ENCODE peak calls at places on chromosomes 12 and 14, in nine cellular contexts. P, K, A, E, H, V, C, U and F are unnamed samples.

GRCh38 chr12:131415781-131416180 is 295.1 kb upstream of the SFSWAP start:
- DNase-seq in H (no peak), K (peak), E (no peak), V (no peak), C (no peak), A (no peak), P (no peak), U (no peak), F (no peak)

GRCh38 chr12:40946612-40947194 is 241.4 kb upstream of the PDZRN4 start:
- DNase-seq in U (no peak), E (no peak), K (peak), P (no peak), V (no peak), H (no peak), C (peak), A (peak), F (peak)

GRCh38 chr12:4956054-4956453 is 46.3 kb downstream of the KCNA1 start:
- DNase-seq in U (no peak), A (no peak), P (no peak), K (no peak), H (no peak), V (no peak), C (no peak), E (no peak), F (no peak)

GRCh38 chr14:85195872-85196477 is 334.0 kb upstream of the FLRT2 start:
- DNase-seq in H (no peak), C (no peak), P (no peak), E (no peak), K (peak), V (no peak), U (no peak), A (no peak), F (no peak)

GRCh38 chr14:75646762-75647161 is 13.9 kb downstream of the ERG28 start:
- DNase-seq in V (peak), P (no peak), C (no peak), H (no peak), K (no peak), U (no peak), E (peak), A (no peak), F (no peak)

GRCh38 chr14:99230271-99231141 is 41.5 kb downstream of the BCL11B start:
- DNase-seq in E (no peak), A (no peak), V (no peak), H (peak), P (peak), U (peak), C (no peak), K (no peak), F (peak)

GRCh38 chr12:26817183-26817591 is 15.8 kb downstream of the ITPR2 start:
- DNase-seq in C (no peak), P (no peak), A (no peak), V (no peak), E (no peak), K (no peak), U (no peak), H (no peak), F (peak)

GRCh38 chr14:49853572-49854375 is 1.2 kb upstream of the NEMF start:
- DNase-seq in V (peak), E (peak), P (peak), A (peak), K (peak), C (peak), H (peak), U (peak), F (peak)

GRCh38 chr14:100677925-100678765 is 48.5 kb upstream of the DLK1 start:
- DNase-seq in E (peak), C (peak), P (no peak), V (peak), A (no peak), K (no peak), H (no peak), U (no peak), F (no peak)

GRCh38 chr14:85527006-85527405 is 2.9 kb upstream of the FLRT2 start:
- DNase-seq in H (no peak), P (no peak), A (no peak), E (no peak), U (no peak), C (no peak), K (no peak), V (no peak), F (no peak)

GRCh38 chr14:44662250-44662891 is 155.3 kb upstream of the FSCB start:
- DNase-seq in C (no peak), H (no peak), P (no peak), U (no peak), E (no peak), V (no peak), A (no peak), K (no peak), F (peak)

GRCh38 chr12:92070864-92071445 is 74.7 kb downstream of the BTG1 start:
- DNase-seq in V (no peak), A (no peak), H (no peak), P (no peak), U (no peak), E (peak), C (no peak), K (no peak), F (no peak)

GRCh38 chr12:15534870-15535269 is 212.6 kb downstream of the PTPRO start:
- DNase-seq in E (peak), H (no peak), A (no peak), K (no peak), U (no peak), V (no peak), P (no peak), C (peak), F (no peak)

GRCh38 chr14:64407329-64407728 is 19.2 kb downstream of the MTHFD1 start:
- DNase-seq in E (no peak), P (no peak), K (no peak), V (no peak), A (no peak), U (no peak), C (no peak), H (no peak), F (no peak)

GRCh38 chr12:50859621-50860020 is 16.9 kb downstream of the TMPRSS12 start:
- DNase-seq in U (no peak), K (no peak), V (no peak), P (no peak), C (no peak), H (no peak), E (no peak), A (no peak), F (no peak)

GRCh38 chr14:22388669-22389625 is 200.1 kb downstream of the DAD1 start:
- DNase-seq in H (no peak), V (no peak), P (no peak), E (no peak), U (no peak), C (no peak), K (peak), A (no peak), F (no peak)

GRCh38 chr14:55356913-55357312 is 54.7 kb downstream of the ATG14 start:
- DNase-seq in H (no peak), C (no peak), K (no peak), V (no peak), U (no peak), A (no peak), P (no peak), E (no peak), F (no peak)

GRCh38 chr14:63155511-63156189 is 48.6 kb upstream of the RHOJ start:
- DNase-seq in V (no peak), E (no peak), A (no peak), U (no peak), H (no peak), K (peak), P (no peak), C (no peak), F (no peak)

GRCh38 chr14:71498151-71498734 is 434.0 kb upstream of the RGS6 start:
- DNase-seq in A (no peak), U (no peak), H (no peak), K (no peak), P (no peak), V (no peak), E (no peak), C (no peak), F (no peak)

GRCh38 chr12:67535176-67535575 is 113.4 kb upstream of the DYRK2 start:
- DNase-seq in V (no peak), H (no peak), C (no peak), A (no peak), K (no peak), E (no peak), U (no peak), P (no peak), F (no peak)

GRCh38 chr12:52903855-52904508 is 894 bp downstream of the KRT8 start:
- DNase-seq in V (no peak), U (no peak), H (peak), E (no peak), K (no peak), A (peak), P (no peak), C (no peak), F (no peak)